ENCODE peak calls at places on chromosomes 3 and 15, in five cellular contexts. One of them, this sample, is unnamed.
A peak's percentile ranks its signal among the peaks of the same experiment; 100 is the strongest.

GRCh38 chr3:39255503-39256325 is 24.1 kb downstream of the CX3CR1 start:
- DNase-seq in AG08395: no peak
- DNase-seq in activated T-helper 1 cell treated with anti-CD3 and anti-CD28 coated beads, Interleukin-2, amount 50 U/mL, for 16 hours: no peak
- DNase-seq in A549: no peak
- DNase-seq in HT1080: no peak
- DNase-seq in this sample: no peak

GRCh38 chr3:16429086-16429485 is 84.4 kb downstream of the RFTN1 start:
- DNase-seq in AG08395: peak; percentile 20
- DNase-seq in activated T-helper 1 cell treated with anti-CD3 and anti-CD28 coated beads, Interleukin-2, amount 50 U/mL, for 16 hours: no peak
- DNase-seq in HT1080: no peak
- DNase-seq in A549: no peak
- DNase-seq in this sample: no peak

GRCh38 chr3:124854027-124854426 is 33.1 kb downstream of the ITGB5 start:
- DNase-seq in A549: no peak
- DNase-seq in HT1080: no peak
- DNase-seq in AG08395: no peak
- DNase-seq in activated T-helper 1 cell treated with anti-CD3 and anti-CD28 coated beads, Interleukin-2, amount 50 U/mL, for 16 hours: no peak
- DNase-seq in this sample: no peak

GRCh38 chr3:29279276-29279675 is 1.6 kb upstream of the RBMS3 start:
- DNase-seq in activated T-helper 1 cell treated with anti-CD3 and anti-CD28 coated beads, Interleukin-2, amount 50 U/mL, for 16 hours: no peak
- DNase-seq in HT1080: no peak
- DNase-seq in A549: no peak
- DNase-seq in AG08395: no peak
- DNase-seq in this sample: no peak

GRCh38 chr15:40344631-40345120 is 3.9 kb upstream of the CCDC9B start:
- DNase-seq in AG08395: peak; percentile 78
- DNase-seq in A549: peak; percentile 55
- DNase-seq in activated T-helper 1 cell treated with anti-CD3 and anti-CD28 coated beads, Interleukin-2, amount 50 U/mL, for 16 hours: peak; percentile 44
- DNase-seq in HT1080: peak; percentile 81
- DNase-seq in this sample: peak; percentile 55

GRCh38 chr3:27677554-27677953 is 44.6 kb downstream of the EOMES start:
- DNase-seq in HT1080: peak; percentile 67
- DNase-seq in A549: peak; percentile 83
- DNase-seq in AG08395: peak; percentile 88
- DNase-seq in activated T-helper 1 cell treated with anti-CD3 and anti-CD28 coated beads, Interleukin-2, amount 50 U/mL, for 16 hours: no peak
- DNase-seq in this sample: peak; percentile 76

GRCh38 chr15:33425149-33425548 is 114.4 kb downstream of the RYR3 start:
- DNase-seq in activated T-helper 1 cell treated with anti-CD3 and anti-CD28 coated beads, Interleukin-2, amount 50 U/mL, for 16 hours: no peak
- DNase-seq in AG08395: no peak
- DNase-seq in A549: no peak
- DNase-seq in HT1080: peak; percentile 28
- DNase-seq in this sample: peak; percentile 31

GRCh38 chr3:177050466-177051237 is 146.6 kb downstream of the TBL1XR1 start:
- DNase-seq in activated T-helper 1 cell treated with anti-CD3 and anti-CD28 coated beads, Interleukin-2, amount 50 U/mL, for 16 hours: no peak
- DNase-seq in AG08395: peak; percentile 38
- DNase-seq in A549: peak; percentile 45
- DNase-seq in HT1080: peak; percentile 41
- DNase-seq in this sample: peak; percentile 55

GRCh38 chr3:32109256-32109655 is 2.8 kb downstream of the GPD1L start:
- DNase-seq in HT1080: no peak
- DNase-seq in AG08395: no peak
- DNase-seq in activated T-helper 1 cell treated with anti-CD3 and anti-CD28 coated beads, Interleukin-2, amount 50 U/mL, for 16 hours: no peak
- DNase-seq in A549: no peak
- DNase-seq in this sample: peak; percentile 26

GRCh38 chr15:65101418-65101890 is 13.5 kb downstream of the UBAP1L start:
- DNase-seq in A549: peak; percentile 65
- DNase-seq in activated T-helper 1 cell treated with anti-CD3 and anti-CD28 coated beads, Interleukin-2, amount 50 U/mL, for 16 hours: peak; percentile 11
- DNase-seq in HT1080: peak; percentile 40
- DNase-seq in AG08395: peak; percentile 67
- DNase-seq in this sample: peak; percentile 49

GRCh38 chr3:105614288-105615030 is 247.8 kb downstream of the ALCAM start:
- DNase-seq in A549: no peak
- DNase-seq in activated T-helper 1 cell treated with anti-CD3 and anti-CD28 coated beads, Interleukin-2, amount 50 U/mL, for 16 hours: no peak
- DNase-seq in AG08395: peak; percentile 8
- DNase-seq in HT1080: no peak
- DNase-seq in this sample: peak; percentile 51

GRCh38 chr15:60390231-60390630 is 7.6 kb downstream of the ANXA2 start:
- DNase-seq in activated T-helper 1 cell treated with anti-CD3 and anti-CD28 coated beads, Interleukin-2, amount 50 U/mL, for 16 hours: no peak
- DNase-seq in AG08395: no peak
- DNase-seq in A549: no peak
- DNase-seq in HT1080: peak; percentile 16
- DNase-seq in this sample: peak; percentile 7

GRCh38 chr15:97692317-97693015 is 268.0 kb upstream of the ARRDC4 start:
- DNase-seq in activated T-helper 1 cell treated with anti-CD3 and anti-CD28 coated beads, Interleukin-2, amount 50 U/mL, for 16 hours: no peak
- DNase-seq in A549: no peak
- DNase-seq in HT1080: no peak
- DNase-seq in AG08395: no peak
- DNase-seq in this sample: no peak

GRCh38 chr15:55909036-55909811 is 84.2 kb downstream of the NEDD4 start:
- DNase-seq in AG08395: peak; percentile 70
- DNase-seq in HT1080: peak; percentile 78
- DNase-seq in activated T-helper 1 cell treated with anti-CD3 and anti-CD28 coated beads, Interleukin-2, amount 50 U/mL, for 16 hours: no peak
- DNase-seq in A549: peak; percentile 66
- DNase-seq in this sample: peak; percentile 87

GRCh38 chr3:13811614-13812013 is 68.3 kb downstream of the WNT7A start:
- DNase-seq in HT1080: no peak
- DNase-seq in A549: no peak
- DNase-seq in activated T-helper 1 cell treated with anti-CD3 and anti-CD28 coated beads, Interleukin-2, amount 50 U/mL, for 16 hours: no peak
- DNase-seq in AG08395: no peak
- DNase-seq in this sample: no peak

GRCh38 chr15:79394231-79394630 is 37.9 kb upstream of the MINAR1 start:
- DNase-seq in HT1080: no peak
- DNase-seq in AG08395: peak; percentile 68
- DNase-seq in A549: no peak
- DNase-seq in activated T-helper 1 cell treated with anti-CD3 and anti-CD28 coated beads, Interleukin-2, amount 50 U/mL, for 16 hours: no peak
- DNase-seq in this sample: no peak

GRCh38 chr3:10557783-10558373 is 52.5 kb upstream of the ATP2B2 start:
- DNase-seq in HT1080: peak; percentile 78
- DNase-seq in activated T-helper 1 cell treated with anti-CD3 and anti-CD28 coated beads, Interleukin-2, amount 50 U/mL, for 16 hours: no peak
- DNase-seq in A549: peak; percentile 27
- DNase-seq in AG08395: peak; percentile 52
- DNase-seq in this sample: peak; percentile 23

GRCh38 chr15:100663066-100663465 is 60.7 kb downstream of the ASB7 start:
- DNase-seq in activated T-helper 1 cell treated with anti-CD3 and anti-CD28 coated beads, Interleukin-2, amount 50 U/mL, for 16 hours: no peak
- DNase-seq in AG08395: no peak
- DNase-seq in HT1080: peak; percentile 13
- DNase-seq in A549: peak; percentile 48
- DNase-seq in this sample: peak; percentile 22

GRCh38 chr3:171770689-171771620 is 39.3 kb downstream of the PLD1 start:
- DNase-seq in A549: peak; percentile 45
- DNase-seq in HT1080: peak; percentile 49
- DNase-seq in activated T-helper 1 cell treated with anti-CD3 and anti-CD28 coated beads, Interleukin-2, amount 50 U/mL, for 16 hours: no peak
- DNase-seq in AG08395: peak; percentile 15
- DNase-seq in this sample: peak; percentile 80

GRCh38 chr3:170137971-170138370 is 43.6 kb downstream of the PHC3 start:
- DNase-seq in A549: no peak
- DNase-seq in activated T-helper 1 cell treated with anti-CD3 and anti-CD28 coated beads, Interleukin-2, amount 50 U/mL, for 16 hours: no peak
- DNase-seq in AG08395: peak; percentile 17
- DNase-seq in HT1080: no peak
- DNase-seq in this sample: no peak

This sample was measured in kidney tubule cell.